ENCODE peak calls at places on chromosomes 16 and 17, in four cellular contexts. V is A673, C is mammary epithelial cell, A is tibial artery. P is an unnamed sample.

GRCh38 chr16:77869997-77870813 is 81.8 kb downstream of the VAT1L start:
- DNase-seq in V (peak; percentile 29), A (peak; percentile 78), C (no peak), P (no peak)

GRCh38 chr16:89043636-89044393 is 49.8 kb upstream of the ACSF3 start:
- DNase-seq in A (no peak), V (no peak), C (no peak), P (peak; percentile 8)

GRCh38 chr17:39132192-39132600 is 19.2 kb downstream of the PLXDC1 start:
- DNase-seq in A (no peak), C (peak; percentile 33), V (no peak), P (no peak)

GRCh38 chr17:7144203-7144602 is 29.6 kb upstream of the ASGR2 start:
- DNase-seq in C (no peak), A (no peak), V (no peak), P (no peak)

GRCh38 chr16:64311241-64311640 is 810.6 kb downstream of the CDH11 start:
- DNase-seq in C (no peak), A (no peak), V (no peak), P (no peak)

GRCh38 chr16:84851192-84852127 is 31.7 kb downstream of the CRISPLD2 start:
- DNase-seq in C (peak; percentile 93), V (no peak), A (peak; percentile 78), P (no peak)

GRCh38 chr17:4054446-4054845 is 88.4 kb downstream of the ZZEF1 start:
- DNase-seq in A (no peak), C (no peak), V (no peak), P (no peak)

GRCh38 chr16:69942627-69943170 is 8.4 kb upstream of the CLEC18A start:
- DNase-seq in A (peak; percentile 34), V (no peak), C (no peak), P (no peak)

GRCh38 chr16:87657621-87658192 is 55.4 kb downstream of the JPH3 start:
- DNase-seq in C (peak; percentile 34), V (peak; percentile 37), A (no peak), P (no peak)

GRCh38 chr16:81224836-81225235 is 13.7 kb upstream of the BCO1 start:
- DNase-seq in V (no peak), C (no peak), A (no peak), P (no peak)

DNA sequence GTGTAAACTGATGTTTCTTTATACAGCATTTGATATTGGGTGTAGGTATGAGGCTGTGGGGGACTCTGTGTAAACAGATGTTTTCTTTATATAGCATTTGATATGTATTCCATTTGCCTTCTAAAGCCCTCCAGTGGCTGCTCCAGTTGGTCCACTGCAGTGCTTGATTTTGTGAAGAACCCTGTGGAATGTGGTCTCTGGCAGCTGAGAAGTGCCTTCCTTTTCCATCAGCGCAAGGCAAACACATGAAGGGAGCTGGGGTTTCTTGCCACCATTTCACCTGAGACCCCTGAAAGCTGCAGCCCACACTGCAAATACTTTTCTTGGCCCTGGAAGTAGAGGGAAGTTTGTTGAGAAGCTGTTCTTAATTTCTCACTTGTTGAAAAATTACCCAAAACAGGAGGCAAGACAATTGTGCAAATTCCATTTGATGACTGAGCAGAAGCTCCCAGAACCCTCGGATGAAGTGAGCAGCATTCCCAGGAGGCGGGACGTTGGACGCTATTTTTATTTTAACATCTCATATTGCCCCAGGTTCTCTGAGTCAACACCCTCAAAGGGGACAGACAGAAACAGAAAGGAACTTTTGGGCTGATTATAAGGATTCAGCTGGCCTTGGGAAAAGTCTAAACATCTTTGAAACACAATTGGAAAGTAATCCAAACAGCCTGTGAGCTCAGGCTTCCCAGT is 158.5 kb upstream of the RPH3AL start:
- DNase-seq in C (peak; percentile 55), A (no peak), V (no peak), P (no peak)
- TF ChIP-seq CTCF in C (no peak), A (no peak), V (no peak), P (no peak)

GRCh38 chr17:64036198-64036922 is 15.9 kb upstream of the ICAM2 start:
- DNase-seq in V (no peak), C (no peak), A (no peak), P (no peak)
- TF ChIP-seq CTCF in V (no peak), C (no peak), A (no peak), P (peak; percentile 30)

GRCh38 chr17:57515662-57516211 is 229.4 kb downstream of the CCDC182 start:
- DNase-seq in A (no peak), C (no peak), V (no peak), P (no peak)
- TF ChIP-seq CTCF in A (no peak), C (no peak), V (peak; percentile 23), P (no peak)

DNA sequence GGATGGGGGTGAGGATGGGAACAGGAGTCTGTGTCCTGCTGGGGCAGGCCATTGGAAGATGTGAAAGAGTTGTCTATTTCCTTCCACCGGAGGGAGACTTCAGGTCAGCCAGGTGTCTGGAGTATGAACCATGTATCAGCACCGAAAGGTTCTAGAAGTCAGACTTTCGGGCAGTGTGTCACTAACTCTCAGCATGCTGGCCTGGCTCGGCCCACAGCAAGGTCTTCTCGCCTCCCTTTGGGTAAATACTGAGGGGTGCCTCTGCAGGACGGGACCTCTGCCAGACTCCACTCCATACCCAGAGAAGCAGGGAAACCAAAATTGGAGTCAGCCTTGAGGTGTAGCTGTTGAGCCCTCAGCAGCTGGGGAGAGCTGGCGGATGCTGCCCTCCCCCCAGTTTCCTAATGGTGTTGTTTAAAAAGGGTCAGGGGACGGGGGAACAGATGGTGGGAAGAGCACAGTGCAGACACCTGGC is 507 bp downstream of the CIITA start:
- DNase-seq in V (no peak), A (peak; percentile 32), C (no peak), P (no peak)
- TF ChIP-seq CTCF in V (no peak), A (no peak), C (no peak), P (no peak)